ENCODE peak calls at places on chromosome 19, in seven cellular contexts. T is HepG2, U is HCT116, Z is SK-N-SH, G is NT2/D1, V is K562, R is GM12878. O is an unnamed sample.

GRCh38 chr19:5828661-5829566 is 10.6 kb downstream of the FUT6 start:
- DNase-seq in T (no peak), U (no peak), Z (peak), G (no peak), V (peak), R (no peak), O (no peak)

GRCh38 chr19:2613507-2614295 is 88.8 kb downstream of the GNG7 start:
- DNase-seq in T (no peak), U (no peak), Z (peak), G (peak), V (peak), R (no peak), O (no peak)

GRCh38 chr19:50565984-50566903 is 2.0 kb downstream of the LRRC4B start:
- DNase-seq in T (no peak), U (no peak), Z (no peak), G (no peak), V (no peak), R (no peak), O (peak)

GRCh38 chr19:928471-929259 is 2.8 kb downstream of the ARID3A start:
- DNase-seq in T (peak), U (no peak), Z (no peak), G (no peak), V (peak), R (no peak), O (no peak)

GRCh38 chr19:46368116-46368515 is 21.2 kb downstream of the PPP5C start:
- DNase-seq in T (no peak), U (no peak), Z (no peak), G (no peak), V (no peak), R (no peak), O (no peak)

GRCh38 chr19:2166741-2167738 is 3.3 kb downstream of the DOT1L start:
- DNase-seq in T (peak), U (no peak), Z (peak), G (no peak), V (peak), R (no peak), O (no peak)

GRCh38 chr19:8585894-8586750 is 8.9 kb upstream of the MYO1F start:
- DNase-seq in T (peak), U (peak), Z (peak), G (no peak), V (peak), R (no peak), O (peak)

GRCh38 chr19:18385675-18386542 is at the start of gene GDF15:
- DNase-seq in T (peak), U (peak), Z (peak), G (peak), V (peak), R (no peak), O (peak)

GRCh38 chr19:16594131-16594586 is 21.9 kb upstream of the SLC35E1 start:
- DNase-seq in T (no peak), U (no peak), Z (no peak), G (no peak), V (no peak), R (no peak), O (no peak)

GRCh38 chr19:52648336-52648990 is 10.3 kb upstream of the ZNF83 start:
- DNase-seq in T (no peak), U (no peak), Z (no peak), G (no peak), V (no peak), R (no peak), O (no peak)

GRCh38 chr19:46616631-46617322 is 8.1 kb downstream of the PTGIR start:
- DNase-seq in T (peak), U (peak), Z (peak), G (no peak), V (peak), R (no peak), O (no peak)

GRCh38 chr19:28718909-28719308 is 494.0 kb downstream of the UQCRFS1 start:
- DNase-seq in T (no peak), U (no peak), Z (no peak), G (no peak), V (no peak), R (no peak), O (no peak)

GRCh38 chr19:5397804-5398692 is 57.2 kb upstream of the ZNRF4 start:
- DNase-seq in T (peak), U (no peak), Z (peak), G (peak), V (peak), R (no peak), O (peak)

GRCh38 chr19:52742516-52742915 is 7.7 kb upstream of the ZNF611 start:
- DNase-seq in T (no peak), U (no peak), Z (no peak), G (no peak), V (no peak), R (no peak), O (no peak)

GRCh38 chr19:4077011-4077382 is 10.3 kb upstream of the ZBTB7A start:
- DNase-seq in T (no peak), U (no peak), Z (no peak), G (no peak), V (no peak), R (no peak), O (no peak)

GRCh38 chr19:13530720-13531119 is 24.4 kb upstream of the CACNA1A start:
- DNase-seq in T (no peak), U (no peak), Z (no peak), G (no peak), V (no peak), R (no peak), O (no peak)

GRCh38 chr19:10230904-10231623 is at the start of gene S1PR2:
- DNase-seq in T (peak), U (peak), Z (peak), G (no peak), V (peak), R (no peak), O (peak)

GRCh38 chr19:7789447-7789846 is 26.4 kb downstream of the CLEC4M start:
- DNase-seq in T (no peak), U (no peak), Z (peak), G (no peak), V (peak), R (no peak), O (no peak)

GRCh38 chr19:50912727-50913716 is 1.8 kb upstream of the KLK4 start:
- DNase-seq in T (no peak), U (no peak), Z (no peak), G (no peak), V (peak), R (no peak), O (no peak)

GRCh38 chr19:6014551-6015135 is 36.7 kb upstream of the RANBP3 start:
- DNase-seq in T (no peak), U (no peak), Z (peak), G (no peak), V (no peak), R (no peak), O (no peak)

GRCh38 chr19:5319516-5319915 is 21.1 kb downstream of the PTPRS start:
- DNase-seq in T (no peak), U (no peak), Z (no peak), G (no peak), V (no peak), R (no peak), O (no peak)

GRCh38 chr19:2317300-2317699 is 9.3 kb upstream of the LINGO3 start:
- DNase-seq in T (no peak), U (no peak), Z (no peak), G (no peak), V (no peak), R (no peak), O (no peak)

GRCh38 chr19:33274663-33275558 is 27.4 kb downstream of the CEBPA start:
- DNase-seq in T (no peak), U (no peak), Z (no peak), G (no peak), V (no peak), R (no peak), O (no peak)

GRCh38 chr19:49272204-49272603 is 52.8 kb downstream of the SLC6A16 start:
- DNase-seq in T (no peak), U (peak), Z (no peak), G (no peak), V (no peak), R (no peak), O (no peak)

GRCh38 chr19:44846455-44847143 is 502 bp downstream of the NECTIN2 start:
- DNase-seq in T (no peak), U (no peak), Z (peak), G (peak), V (no peak), R (no peak), O (no peak)
- TF ChIP-seq YY1 in T (no peak), U (no peak), Z (no peak), G (no peak), V (peak), R (no peak), O (no peak)

DNA sequence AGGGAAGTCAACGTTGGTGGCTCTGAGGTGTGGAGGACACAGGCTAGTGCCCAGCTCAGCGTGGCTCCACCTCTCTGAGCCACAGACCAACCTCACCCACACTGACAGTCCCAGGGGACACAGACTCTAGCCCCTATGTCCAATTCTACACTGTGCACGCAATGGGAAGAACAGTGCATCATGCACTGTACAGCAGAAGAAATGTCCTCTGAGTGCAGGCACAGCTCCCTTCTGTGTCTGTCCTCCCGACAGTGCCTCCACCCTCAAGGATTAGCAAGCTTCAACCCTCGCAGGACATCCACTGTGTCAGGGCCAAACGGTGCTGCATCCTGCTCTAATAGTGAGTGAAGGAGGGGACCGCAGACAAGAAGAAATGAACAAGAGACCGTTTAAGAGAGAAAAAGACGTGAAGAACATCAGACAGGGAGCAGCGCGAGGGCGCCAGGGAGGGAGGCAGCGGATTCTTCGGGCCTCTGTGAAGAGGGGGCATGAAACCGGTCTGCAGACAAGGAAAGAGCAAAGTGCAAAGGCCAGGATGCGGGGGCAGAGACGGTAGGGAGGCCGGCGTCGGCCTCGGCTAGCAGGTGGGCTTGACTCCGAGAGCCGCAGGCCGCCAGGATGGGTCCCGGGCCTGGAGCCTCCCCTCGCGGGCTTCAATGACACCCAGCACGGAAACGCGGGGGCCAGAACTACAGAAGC is 644 bp downstream of the ZNF837 start:
- DNase-seq in T (peak), U (no peak), Z (no peak), G (no peak), V (peak), R (no peak), O (no peak)
- TF ChIP-seq YY1 in T (no peak), U (no peak), Z (no peak), G (no peak), V (no peak), R (no peak), O (no peak)

DNA sequence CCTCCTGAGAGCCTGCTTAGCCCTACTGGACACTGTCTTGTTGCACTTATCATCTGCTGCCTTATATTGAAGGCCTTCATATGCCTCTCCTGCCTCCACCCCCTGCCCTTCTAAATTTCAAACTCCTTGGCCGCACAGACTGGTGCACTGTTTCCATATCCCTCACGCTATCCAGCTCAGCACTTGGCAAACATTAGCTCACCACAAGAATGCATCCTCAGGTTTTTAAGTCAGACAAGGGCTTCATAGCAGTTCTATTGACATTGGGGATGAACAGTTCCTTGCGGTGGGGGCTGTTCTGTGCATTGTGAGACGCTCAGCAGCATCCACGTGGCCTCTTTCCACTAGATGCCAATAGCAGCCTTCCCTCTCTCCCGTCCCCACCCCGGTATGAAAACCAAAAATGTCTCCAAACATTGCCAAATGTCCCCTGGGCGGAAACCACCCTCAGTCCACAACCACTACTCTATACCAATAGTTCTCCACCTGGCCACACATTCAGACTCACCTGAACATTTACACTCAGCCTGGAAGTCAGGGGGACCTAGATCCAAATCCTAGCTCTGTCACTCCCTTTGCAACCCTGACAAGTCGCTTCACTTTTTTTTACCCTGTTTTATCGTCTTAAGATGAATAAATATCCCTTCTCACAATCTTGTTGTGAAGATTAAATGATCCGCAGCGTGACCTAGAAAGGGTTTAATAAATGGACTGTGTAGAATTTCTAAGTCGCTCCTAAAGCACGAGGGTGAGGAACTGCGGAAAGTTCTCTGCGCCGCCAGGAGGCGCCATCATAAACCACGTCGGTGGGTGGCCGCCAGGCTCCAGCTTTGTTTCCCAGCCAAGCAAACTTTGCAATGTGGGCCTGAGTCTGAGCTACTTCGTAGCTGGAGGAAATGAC is 3.6 kb upstream of the CEACAM3 start:
- DNase-seq in T (peak), U (peak), Z (peak), G (peak), V (peak), R (no peak), O (peak)
- TF ChIP-seq YY1 in T (no peak), U (no peak), Z (no peak), G (no peak), V (no peak), R (peak), O (no peak)

DNA sequence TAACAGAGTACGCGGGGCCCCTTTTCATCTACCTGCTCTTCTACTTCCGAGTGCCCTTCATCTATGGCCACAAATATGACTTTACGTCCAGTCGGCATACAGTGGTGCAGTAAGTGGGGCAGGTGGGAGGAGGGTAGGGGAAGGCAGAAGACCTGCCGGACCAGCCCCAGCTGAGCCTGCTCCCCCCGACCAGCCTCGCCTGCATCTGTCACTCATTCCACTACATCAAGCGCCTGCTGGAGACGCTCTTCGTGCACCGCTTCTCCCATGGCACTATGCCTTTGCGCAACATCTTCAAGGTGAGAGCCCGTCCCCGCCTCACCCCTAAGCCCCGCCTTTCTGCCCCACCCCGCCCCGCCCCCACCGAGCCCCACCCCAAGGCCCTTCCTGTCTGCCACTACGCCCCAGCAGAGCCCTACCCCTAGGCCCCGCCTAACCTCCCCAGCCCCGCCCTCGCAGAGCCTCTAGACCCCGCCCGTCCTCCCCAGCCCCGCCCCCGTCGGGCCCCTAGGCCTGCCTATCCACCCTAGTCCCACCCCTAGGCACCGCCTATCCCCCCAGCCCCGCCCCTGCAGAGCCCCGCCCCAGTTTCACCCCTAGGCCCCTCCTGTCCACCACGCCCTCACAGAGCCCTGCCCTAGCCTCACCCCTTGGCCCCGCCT is 7.7 kb downstream of the NDUFB7 start:
- DNase-seq in T (no peak), U (peak), Z (peak), G (peak), V (peak), R (no peak), O (peak)
- TF ChIP-seq YY1 in T (no peak), U (no peak), Z (no peak), G (no peak), V (no peak), R (no peak), O (no peak)

DNA sequence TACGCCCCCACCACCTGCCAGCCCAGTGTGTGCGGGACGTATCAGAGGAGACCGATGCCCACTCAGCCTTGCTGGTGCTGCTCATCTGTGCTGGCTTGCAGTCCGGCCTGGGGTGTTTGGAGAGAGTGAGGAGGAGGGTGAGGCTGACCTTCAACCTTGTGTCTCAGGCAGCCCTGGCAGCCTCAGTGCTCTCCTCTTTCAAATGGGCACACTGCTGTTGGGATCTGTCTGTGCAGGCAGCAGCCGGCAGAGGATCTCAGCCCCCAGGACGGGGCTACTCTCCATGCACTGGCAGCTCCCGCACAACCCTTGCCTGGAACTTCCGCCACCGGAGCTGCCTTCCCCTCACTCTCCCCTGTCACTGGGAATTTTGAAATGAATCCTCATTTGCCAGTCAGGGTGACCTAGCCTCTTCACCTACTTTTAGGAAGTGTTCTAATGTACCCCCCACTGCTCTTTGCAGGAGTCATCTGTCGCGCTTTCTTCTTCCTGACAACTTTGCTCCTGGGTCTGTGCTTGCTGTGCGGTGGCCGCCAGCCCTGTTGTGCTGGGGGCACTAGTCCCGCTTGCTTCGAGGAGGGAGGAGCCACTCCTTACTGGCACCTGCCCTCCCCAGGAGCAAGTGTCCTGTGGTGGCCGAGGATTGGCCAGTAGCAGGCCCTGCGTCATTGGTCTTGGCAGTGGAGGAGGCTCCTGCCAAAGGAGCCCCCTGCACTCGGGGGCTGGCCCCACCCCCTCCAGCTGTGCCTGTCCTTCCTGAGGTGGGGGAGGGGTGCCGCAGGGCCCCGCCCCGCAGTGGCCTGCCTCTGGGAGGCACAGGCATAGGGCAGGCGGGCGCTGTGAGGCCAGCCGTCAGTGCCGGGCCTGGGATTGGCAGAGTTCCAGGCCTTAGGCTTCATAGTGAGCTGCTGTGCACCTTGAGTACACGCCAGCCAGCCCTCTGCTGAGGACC is 53.4 kb downstream of the TSSK6 start:
- DNase-seq in T (peak), U (no peak), Z (peak), G (no peak), V (peak), R (no peak), O (peak)
- TF ChIP-seq YY1 in T (no peak), U (no peak), Z (no peak), G (no peak), V (no peak), R (no peak), O (peak)